ENCODE peak calls at places on chromosomes 5 and 9, in four cellular contexts. H is K562, C is HepG2, S is SK-N-SH. G is an unnamed sample.

GRCh38 chr9:78292716-78293497 is 4.0 kb upstream of the PSAT1 start:
- DNase-seq in C (peak), S (no peak), H (no peak), G (no peak)

GRCh38 chr9:71795097-71795807 is 26.9 kb upstream of the CEMIP2 start:
- DNase-seq in C (no peak), S (no peak), H (no peak), G (no peak)

GRCh38 chr5:156683509-156683908 is 166.6 kb upstream of the PPP1R2B start:
- DNase-seq in C (no peak), S (no peak), H (no peak), G (no peak)

GRCh38 chr5:160198886-160199409 is 30.4 kb upstream of the FABP6 start:
- DNase-seq in H (no peak), C (no peak), S (no peak), G (no peak)

GRCh38 chr9:124894741-124895170 is 32.8 kb downstream of the ARPC5L start:
- DNase-seq in C (peak), S (no peak), H (no peak), G (peak)

GRCh38 chr5:107577551-107577950 is 93.2 kb downstream of the EFNA5 start:
- DNase-seq in H (no peak), C (no peak), S (no peak), G (no peak)

GRCh38 chr5:149228610-149229297 is 42.9 kb upstream of the AFAP1L1 start:
- DNase-seq in H (peak), S (peak), C (peak), G (peak)

GRCh38 chr5:59358497-59358896 is 535.0 kb downstream of the PDE4D start:
- DNase-seq in S (peak), H (no peak), C (no peak), G (peak)

GRCh38 chr5:68343421-68343826 is 127.9 kb downstream of the PIK3R1 start:
- DNase-seq in S (no peak), H (peak), C (no peak), G (peak)

GRCh38 chr5:124746916-124747769 is 704 bp upstream of the ZNF608 start:
- DNase-seq in S (peak), C (peak), H (no peak), G (peak)

GRCh38 chr5:77046416-77047073 is 16.3 kb downstream of the AGGF1 start:
- DNase-seq in H (no peak), C (no peak), S (no peak), G (no peak)

GRCh38 chr5:118115791-118116190 is 872.6 kb downstream of the DTWD2 start:
- DNase-seq in S (no peak), C (no peak), H (no peak), G (no peak)

GRCh38 chr5:78899922-78900362 is 85.2 kb downstream of the ARSB start:
- DNase-seq in S (no peak), C (peak), H (peak), G (peak)

GRCh38 chr9:95189230-95190098 is 128.0 kb downstream of the FANCC start:
- DNase-seq in C (peak), S (peak), H (no peak), G (peak)

GRCh38 chr5:57346336-57346735 is 136.3 kb downstream of the ACTBL2 start:
- DNase-seq in C (no peak), H (no peak), S (no peak), G (no peak)

GRCh38 chr5:72837524-72838096 is 21.1 kb downstream of the TNPO1 start:
- DNase-seq in S (no peak), H (no peak), C (no peak), G (no peak)

GRCh38 chr9:35385042-35385441 is 104.9 kb upstream of the RUSC2 start:
- DNase-seq in C (no peak), H (no peak), S (no peak), G (peak)

GRCh38 chr5:109125755-109126429 is 283.9 kb downstream of the PJA2 start:
- DNase-seq in S (no peak), H (no peak), C (no peak), G (no peak)

GRCh38 chr5:85204289-85204688 is 819.6 kb upstream of the EDIL3 start:
- DNase-seq in S (no peak), H (no peak), C (no peak), G (no peak)

GRCh38 chr9:26329974-26330373 is 562.6 kb downstream of the CAAP1 start:
- DNase-seq in C (peak), H (no peak), S (no peak), G (no peak)

GRCh38 chr9:96253059-96253696 is 48.8 kb downstream of the HSD17B3 start:
- DNase-seq in C (no peak), H (no peak), S (no peak), G (no peak)

GRCh38 chr5:60285910-60286309 is 392.4 kb upstream of the PDE4D start:
- DNase-seq in S (no peak), C (no peak), H (no peak), G (no peak)

GRCh38 chr5:159549046-159549445 is 218.8 kb upstream of the IL12B start:
- DNase-seq in C (no peak), S (no peak), H (no peak), G (no peak)

GRCh38 chr5:61625682-61626620 is 293.9 kb downstream of the ZSWIM6 start:
- DNase-seq in C (no peak), H (no peak), S (no peak), G (peak)

GRCh38 chr5:79183617-79184016 is 52.3 kb upstream of the JMY start:
- DNase-seq in C (no peak), H (no peak), S (no peak), G (no peak)

GRCh38 chr5:2217219-2217618 is 334.5 kb upstream of the IRX4 start:
- DNase-seq in S (no peak), H (no peak), C (no peak), G (no peak)

GRCh38 chr5:111865356-111865755 is 108.4 kb upstream of the NREP start:
- DNase-seq in C (no peak), S (no peak), H (no peak), G (no peak)

GRCh38 chr5:178489281-178489976 is 100.8 kb downstream of the COL23A1 start:
- DNase-seq in S (no peak), C (no peak), H (no peak), G (no peak)

GRCh38 chr9:16207161-16207560 is 654.3 kb downstream of the CCDC171 start:
- DNase-seq in H (no peak), S (no peak), C (no peak), G (peak)

GRCh38 chr5:126794157-126794828 is 17.4 kb downstream of the LMNB1 start:
- DNase-seq in C (no peak), H (no peak), S (no peak), G (no peak)

GRCh38 chr9:138058181-138058580 is 180.6 kb downstream of the CACNA1B start:
- DNase-seq in H (no peak), S (no peak), C (no peak), G (no peak)

GRCh38 chr5:177426566-177427210 is at the start of gene GRK6:
- DNase-seq in H (peak), C (no peak), S (peak), G (no peak)

GRCh38 chr5:119453045-119453383 is 717 bp downstream of the HSD17B4 start:
- DNase-seq in H (peak), C (no peak), S (peak), G (peak)

GRCh38 chr9:135886147-135886981 is 21.0 kb downstream of the CAMSAP1 start:
- DNase-seq in S (no peak), C (no peak), H (no peak), G (no peak)

GRCh38 chr5:154590093-154590724 is 112.2 kb upstream of the HAND1 start:
- DNase-seq in C (no peak), H (no peak), S (no peak), G (no peak)

GRCh38 chr5:1547655-1548054 is 23.9 kb upstream of the LPCAT1 start:
- DNase-seq in S (no peak), H (no peak), C (no peak), G (no peak)

DNA sequence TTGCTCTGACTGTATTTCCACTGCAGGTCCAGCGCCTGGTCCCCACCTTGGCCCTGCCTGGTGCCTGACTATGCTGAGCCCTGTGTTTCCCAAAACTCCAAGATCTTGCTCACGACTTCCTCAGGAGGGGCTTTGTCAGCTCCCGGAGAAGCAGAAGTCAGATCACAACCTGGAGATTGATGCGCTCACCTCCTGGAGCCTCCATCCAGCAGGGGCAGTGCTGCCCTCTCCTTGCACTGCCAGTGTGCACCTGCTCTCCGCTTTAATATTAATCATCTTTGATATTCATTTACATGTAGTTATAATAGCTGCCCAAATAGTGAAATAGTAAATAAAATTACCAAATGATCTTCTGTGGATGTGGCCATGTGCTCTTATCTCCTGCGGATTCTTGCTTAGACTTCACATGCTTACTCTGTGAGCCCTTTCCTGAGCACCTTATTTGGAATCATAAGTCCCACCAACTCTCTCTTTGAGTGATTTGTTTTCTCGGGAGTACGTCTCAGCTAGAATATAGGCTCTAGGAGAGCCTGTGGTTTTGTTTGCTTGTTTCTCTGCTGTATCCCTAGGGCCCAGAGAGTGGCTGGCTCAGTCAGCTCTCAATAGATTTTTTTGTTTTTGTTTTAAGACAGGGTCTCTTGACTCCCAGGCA is 17.4 kb downstream of the MAML1 start:
- DNase-seq in S (no peak), H (no peak), C (no peak), G (no peak)
- TF ChIP-seq MXI1 in S (no peak), H (no peak), C (no peak), G (no peak)

GRCh38 chr9:117697046-117697445 is 7.2 kb upstream of the TLR4 start:
- DNase-seq in H (no peak), S (no peak), C (no peak), G (no peak)

GRCh38 chr9:117687532-117687931 is 16.7 kb upstream of the TLR4 start:
- DNase-seq in S (no peak), C (no peak), H (no peak), G (no peak)

GRCh38 chr9:117696141-117696540 is 8.1 kb upstream of the TLR4 start:
- DNase-seq in S (no peak), C (no peak), H (no peak), G (no peak)

DNA sequence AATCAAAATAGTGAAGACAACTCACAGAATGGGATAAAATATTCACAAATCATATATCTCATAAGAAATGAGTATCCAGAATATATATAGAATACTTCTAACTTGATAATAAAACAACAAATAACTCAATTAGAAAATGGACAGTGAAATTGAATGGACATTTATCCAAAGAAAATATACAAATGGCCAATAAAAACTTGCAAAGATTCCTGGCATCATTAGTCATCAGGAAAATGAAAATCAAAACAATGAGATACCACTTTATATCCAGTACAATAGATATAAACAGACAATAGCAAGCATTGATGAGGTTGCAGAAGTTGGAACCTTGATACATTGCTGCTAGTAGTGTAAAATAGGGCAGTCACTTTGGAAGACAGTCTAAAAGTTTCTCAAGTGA is 12.8 kb upstream of the TLR4 start:
- DNase-seq in S (no peak), C (no peak), H (no peak), G (no peak)
- TF ChIP-seq MXI1 in S (no peak), C (no peak), H (no peak), G (no peak)

GRCh38 chr9:88220652-88221051 is 82.4 kb upstream of the SPATA31C2 start:
- DNase-seq in C (no peak), H (no peak), S (no peak), G (no peak)
- TF ChIP-seq MXI1 in C (no peak), H (no peak), S (no peak), G (no peak)

DNA sequence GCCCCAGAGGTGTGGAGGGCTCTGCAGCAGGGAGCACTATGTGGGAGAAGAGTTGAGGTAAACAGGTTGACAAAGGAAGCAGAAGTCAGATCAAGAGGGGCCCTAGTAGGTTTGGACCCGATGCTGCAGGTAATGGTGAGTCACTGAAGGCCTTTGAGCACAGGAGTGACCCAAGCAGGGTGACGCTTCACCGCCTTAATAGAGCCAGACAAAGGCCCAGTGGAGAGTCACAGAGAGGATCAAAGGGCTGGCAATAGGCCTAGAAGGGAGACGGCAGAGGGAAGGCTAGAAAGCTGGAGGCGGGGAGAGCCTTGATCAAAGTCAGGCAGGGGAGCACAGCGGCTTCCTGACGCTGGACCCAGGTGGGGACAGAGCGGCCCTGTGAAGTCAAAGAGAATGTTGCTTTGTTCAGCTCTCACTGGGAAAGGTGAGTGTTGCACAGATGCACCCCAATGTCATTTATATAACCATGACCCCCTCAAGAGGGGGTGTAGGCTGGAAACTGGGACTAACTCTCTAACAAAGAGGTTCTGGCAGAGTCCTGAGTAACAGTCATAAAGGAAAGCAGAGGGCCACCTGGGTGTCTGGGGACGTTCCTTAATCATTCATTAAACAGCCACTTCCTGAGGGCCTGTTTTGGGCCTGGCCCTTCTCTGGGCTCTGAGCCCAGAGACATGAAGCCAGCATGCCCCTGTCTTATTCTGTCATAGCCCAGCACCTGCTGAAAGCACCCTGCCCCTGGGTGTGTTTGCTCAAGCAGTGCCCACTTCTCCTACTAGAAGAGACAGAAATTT is 9.8 kb upstream of the CPLX2 start:
- DNase-seq in S (peak), H (no peak), C (peak), G (no peak)
- TF ChIP-seq MXI1 in S (peak), H (no peak), C (no peak), G (no peak)

GRCh38 chr5:144265643-144266042 is 95.0 kb downstream of the KCTD16 start:
- DNase-seq in S (no peak), C (no peak), H (no peak), G (no peak)
- TF ChIP-seq MXI1 in S (no peak), C (no peak), H (no peak), G (no peak)

DNA sequence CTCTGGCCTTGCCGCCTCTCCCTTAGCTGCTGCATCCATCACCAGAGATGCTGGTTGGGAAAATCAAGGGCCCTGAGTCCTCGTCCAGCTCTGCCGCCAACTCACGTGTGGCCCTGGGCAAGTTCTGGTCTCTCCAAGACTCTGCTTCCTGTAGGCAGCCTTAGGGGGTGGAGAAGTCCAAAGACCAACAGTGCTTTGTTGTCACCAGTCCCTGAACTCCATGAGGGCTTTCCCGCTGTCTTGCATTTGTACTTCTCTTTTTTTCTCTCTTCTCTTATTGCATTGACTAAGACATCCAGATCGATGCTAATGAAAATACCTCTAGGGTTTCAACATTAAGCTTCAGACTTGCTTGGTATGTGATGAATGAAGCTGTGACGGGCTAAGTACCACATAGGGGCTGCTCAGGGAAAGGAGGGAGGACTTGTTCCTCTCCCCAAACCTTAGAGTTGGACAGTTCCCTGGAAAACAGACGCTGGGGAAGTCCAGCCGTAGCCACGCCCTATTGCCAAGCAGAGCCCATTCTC is 63.7 kb upstream of the STXBP1 start:
- DNase-seq in S (no peak), H (no peak), C (peak), G (no peak)
- TF ChIP-seq MXI1 in S (no peak), H (no peak), C (peak), G (no peak)

DNA sequence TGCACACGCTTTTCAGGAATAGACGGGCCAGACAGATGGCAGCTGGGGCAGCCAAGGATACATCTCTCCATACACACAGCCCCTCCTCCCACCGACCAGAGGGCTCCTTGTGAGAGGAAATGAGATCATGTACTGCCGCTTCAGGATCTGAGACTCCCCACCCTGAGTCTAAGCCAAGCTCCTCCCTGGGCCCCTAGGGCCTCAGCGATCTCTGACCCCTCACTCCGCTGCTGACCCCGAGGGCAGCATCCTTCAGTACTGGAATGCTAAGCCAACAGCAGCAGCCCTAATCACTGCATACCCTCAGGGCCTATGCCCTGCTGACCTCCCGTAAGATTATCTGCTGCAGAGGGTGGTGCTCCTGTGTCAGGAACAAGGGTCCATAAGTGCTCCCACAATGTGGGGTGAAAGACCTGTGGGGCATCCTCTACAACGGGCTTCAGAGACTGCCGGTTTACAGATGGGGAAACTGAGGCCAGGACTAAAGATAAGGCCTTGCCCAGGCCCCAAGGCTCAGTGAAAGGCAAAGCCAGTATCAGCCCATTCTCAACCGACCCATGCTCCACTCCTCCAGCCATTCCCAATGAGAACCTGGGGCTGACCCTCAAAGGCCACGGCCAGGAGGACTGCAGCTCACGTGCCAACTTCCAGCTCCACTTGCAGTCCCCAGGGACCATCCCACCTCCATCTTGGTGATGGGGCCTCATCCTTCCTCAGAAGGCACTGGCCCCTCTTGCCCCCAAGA is 37.5 kb downstream of the BICD2 start:
- DNase-seq in C (no peak), S (no peak), H (no peak), G (peak)
- TF ChIP-seq MXI1 in C (no peak), S (no peak), H (no peak), G (no peak)

G was measured in IMR-90.